ENCODE peak calls at places on chromosome 14, in ten cellular contexts. T is uterus; X is astrocyte of the spinal cord; F is adrenal gland; S is OCI-LY7; C is A549; L is GM23338; E is activated CD8-positive, alpha-beta T cell treated with anti-CD3 and anti-CD28 coated beads for 36 hours; Z is esophagus squamous epithelium; G is left lung. Q is an unnamed sample.

GRCh38 chr14:34250959-34251358 is 211.1 kb downstream of the SPTSSA start:
- DNase-seq in L (no peak), G (no peak), E (no peak), S (no peak), Z (no peak), F (peak), C (no peak), T (no peak), X (no peak), Q (no peak)

GRCh38 chr14:96586921-96587822 is 85.0 kb downstream of the PAPOLA start:
- DNase-seq in S (no peak), L (no peak), Z (no peak), E (no peak), F (no peak), G (no peak), T (no peak), C (no peak), X (no peak), Q (no peak)

GRCh38 chr14:34174973-34175372 is 224.1 kb upstream of the EGLN3 start:
- DNase-seq in F (no peak), C (no peak), G (no peak), T (no peak), Z (no peak), S (no peak), L (no peak), X (no peak), E (no peak), Q (no peak)

GRCh38 chr14:90551070-90551704 is 154.4 kb downstream of the CALM1 start:
- DNase-seq in T (no peak), X (peak), L (no peak), S (no peak), E (no peak), C (no peak), Z (no peak), F (peak), G (no peak), Q (no peak)

GRCh38 chr14:79426103-79426755 is 785.1 kb downstream of the DIO2 start:
- DNase-seq in G (no peak), F (no peak), S (no peak), L (no peak), Z (no peak), E (no peak), X (no peak), T (no peak), C (no peak), Q (no peak)

GRCh38 chr14:69652942-69653680 is 41.7 kb downstream of the SUSD6 start:
- DNase-seq in C (no peak), E (peak), G (no peak), F (peak), T (no peak), Z (no peak), X (no peak), L (no peak), S (peak), Q (no peak)

GRCh38 chr14:100680439-100681051 is 46.1 kb upstream of the DLK1 start:
- DNase-seq in C (no peak), E (no peak), S (no peak), G (no peak), X (no peak), T (no peak), L (no peak), F (peak), Z (no peak), Q (no peak)

GRCh38 chr14:79483472-79483871 is 727.8 kb downstream of the DIO2 start:
- DNase-seq in L (no peak), S (no peak), F (no peak), X (peak), G (no peak), E (no peak), Z (no peak), C (no peak), T (no peak), Q (no peak)

GRCh38 chr14:95189400-95190162 is 32.3 kb upstream of the DICER1 start:
- DNase-seq in E (no peak), S (no peak), L (no peak), T (no peak), Z (no peak), F (no peak), X (peak), G (no peak), C (no peak), Q (no peak)

GRCh38 chr14:80356413-80356812 is 145.1 kb upstream of the DIO2 start:
- DNase-seq in G (no peak), E (peak), X (peak), C (no peak), F (no peak), T (no peak), Z (no peak), L (peak), S (peak), Q (no peak)

GRCh38 chr14:90556050-90556477 is 159.2 kb downstream of the CALM1 start:
- DNase-seq in F (peak), X (no peak), L (peak), E (no peak), G (no peak), S (no peak), C (no peak), Z (no peak), T (no peak), Q (no peak)

GRCh38 chr14:106129274-106129673 is 602.9 kb downstream of the TMEM121 start:
- DNase-seq in T (no peak), C (no peak), S (no peak), L (no peak), F (no peak), G (no peak), X (no peak), Z (no peak), E (peak), Q (no peak)
- TF ChIP-seq CTCF in T (no peak), C (no peak), S (no peak), L (no peak), F (no peak), G (no peak), X (no peak), Z (no peak), E (peak), Q (no peak)

GRCh38 chr14:24279301-24280186 is 8.1 kb upstream of the RABGGTA start:
- DNase-seq in F (no peak), L (no peak), T (no peak), X (no peak), Z (no peak), C (no peak), S (peak), G (no peak), E (peak), Q (no peak)

GRCh38 chr14:24282736-24283135 is 11.3 kb upstream of the RABGGTA start:
- DNase-seq in L (no peak), G (peak), E (no peak), X (no peak), S (no peak), Z (no peak), T (no peak), F (no peak), C (no peak), Q (no peak)

GRCh38 chr14:24277606-24278321 is 6.4 kb upstream of the RABGGTA start:
- DNase-seq in L (no peak), G (no peak), Z (no peak), X (no peak), F (peak), C (no peak), T (no peak), E (peak), S (no peak), Q (no peak)

GRCh38 chr14:24283796-24284460 is 12.5 kb upstream of the RABGGTA start:
- DNase-seq in L (no peak), F (no peak), T (no peak), X (no peak), E (no peak), G (no peak), C (no peak), S (no peak), Z (no peak), Q (no peak)

GRCh38 chr14:24280797-24281460 is 9.5 kb upstream of the RABGGTA start:
- DNase-seq in G (no peak), T (no peak), Z (no peak), F (no peak), L (no peak), S (no peak), E (no peak), X (no peak), C (no peak), Q (no peak)
- TF ChIP-seq CTCF in G (no peak), T (no peak), Z (no peak), F (no peak), L (no peak), S (no peak), E (no peak), X (no peak), C (no peak), Q (no peak)

DNA sequence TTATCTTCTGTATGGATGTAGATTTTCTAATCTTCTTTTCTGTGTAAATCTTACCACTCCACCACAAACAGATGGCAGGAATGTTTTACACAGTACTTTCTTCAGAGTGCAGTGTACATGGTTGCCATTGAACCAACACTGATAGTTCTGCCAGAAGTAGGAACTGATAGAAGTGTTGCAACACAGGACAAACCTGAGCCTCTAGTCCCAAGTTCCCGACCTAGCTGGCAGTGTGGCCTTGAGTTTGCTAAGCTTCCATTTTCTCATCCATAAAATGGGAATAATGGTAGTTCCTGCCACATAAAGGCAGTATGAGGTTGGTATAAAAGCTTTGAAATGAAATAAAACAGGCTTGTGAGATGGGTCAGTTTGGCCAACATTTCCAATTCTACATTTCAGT is 50.8 kb upstream of the SAV1 start:
- DNase-seq in G (no peak), F (no peak), S (no peak), X (no peak), Z (no peak), T (no peak), C (no peak), L (no peak), E (no peak), Q (no peak)
- TF ChIP-seq CTCF in G (no peak), F (no peak), S (no peak), X (no peak), Z (no peak), T (no peak), C (no peak), L (no peak), E (no peak), Q (no peak)

GRCh38 chr14:93207468-93208308 is 632 bp downstream of the UBR7 start:
- DNase-seq in L (peak), E (peak), G (no peak), T (no peak), F (peak), S (peak), C (peak), Z (no peak), X (peak), Q (no peak)
- TF ChIP-seq CTCF in L (peak), E (peak), G (peak), T (peak), F (no peak), S (peak), C (peak), Z (no peak), X (peak), Q (no peak)

GRCh38 chr14:44418856-44419255 is 88.2 kb downstream of the FSCB start:
- DNase-seq in L (no peak), X (no peak), S (no peak), F (no peak), G (no peak), C (no peak), Z (no peak), E (no peak), T (no peak), Q (no peak)
- TF ChIP-seq CTCF in L (no peak), X (no peak), S (no peak), F (no peak), G (no peak), C (no peak), Z (no peak), E (no peak), T (no peak), Q (no peak)

GRCh38 chr14:37595809-37596595 is 573 bp downstream of the TTC6 start:
- DNase-seq in C (peak), T (no peak), L (peak), S (no peak), X (no peak), F (peak), Z (no peak), E (peak), G (peak), Q (no peak)

GRCh38 chr14:37598085-37598972 is 2.9 kb downstream of the TTC6 start:
- DNase-seq in T (no peak), C (no peak), L (peak), G (peak), F (no peak), E (no peak), S (no peak), X (no peak), Z (no peak), Q (no peak)

GRCh38 chr14:37598973-37599526 is 3.6 kb downstream of the TTC6 start:
- DNase-seq in C (no peak), X (no peak), E (no peak), T (no peak), F (no peak), S (no peak), G (no peak), Z (no peak), L (no peak), Q (no peak)

GRCh38 chr14:37596790-37597189 is 1.4 kb downstream of the TTC6 start:
- DNase-seq in X (no peak), S (no peak), E (no peak), F (no peak), T (no peak), C (no peak), L (no peak), G (no peak), Z (no peak), Q (no peak)

GRCh38 chr14:37597538-37598084 is 2.2 kb downstream of the TTC6 start:
- DNase-seq in G (no peak), S (no peak), Z (no peak), T (no peak), F (no peak), C (no peak), E (no peak), X (no peak), L (peak), Q (no peak)
- TF ChIP-seq CTCF in G (peak), S (no peak), Z (no peak), T (no peak), F (no peak), C (peak), E (no peak), X (peak), L (peak), Q (no peak)

GRCh38 chr14:24162083-24162482 is 1.0 kb downstream of the IRF9 start:
- DNase-seq in X (no peak), L (no peak), F (peak), S (no peak), E (peak), G (peak), T (no peak), Z (no peak), C (no peak), Q (no peak)

GRCh38 chr14:24160499-24160849 is 591 bp upstream of the IRF9 start:
- DNase-seq in X (no peak), S (no peak), F (no peak), Z (no peak), E (no peak), L (no peak), C (no peak), G (no peak), T (no peak), Q (no peak)

GRCh38 chr14:24159777-24160498 is 1.1 kb upstream of the IRF9 start:
- DNase-seq in X (no peak), S (no peak), L (no peak), E (no peak), G (peak), C (no peak), Z (no peak), F (no peak), T (no peak), Q (no peak)

GRCh38 chr14:24164591-24164991 is 3.5 kb downstream of the IRF9 start:
- DNase-seq in L (no peak), F (no peak), G (peak), C (no peak), X (no peak), E (no peak), Z (no peak), T (no peak), S (no peak), Q (no peak)

GRCh38 chr14:24160850-24161804 is at the start of gene IRF9:
- DNase-seq in L (peak), T (peak), G (peak), Z (peak), C (peak), F (peak), E (peak), S (peak), X (peak), Q (peak)
- TF ChIP-seq CTCF in L (peak), T (peak), G (peak), Z (peak), C (peak), F (peak), E (peak), S (peak), X (peak), Q (peak)

GRCh38 chr14:55240526-55241178 is 30.6 kb upstream of the FBXO34 start:
- DNase-seq in T (no peak), Z (no peak), F (no peak), G (peak), C (no peak), L (peak), S (no peak), E (no peak), X (peak), Q (no peak)

GRCh38 chr14:55241673-55242072 is 29.5 kb upstream of the FBXO34 start:
- DNase-seq in E (no peak), S (no peak), T (no peak), X (no peak), F (no peak), Z (no peak), C (no peak), G (no peak), L (no peak), Q (no peak)

GRCh38 chr14:55243813-55244212 is 27.4 kb upstream of the FBXO34 start:
- DNase-seq in G (no peak), X (no peak), C (no peak), F (no peak), Z (no peak), E (no peak), L (no peak), T (no peak), S (no peak), Q (no peak)

GRCh38 chr14:55249423-55249822 is 21.8 kb upstream of the FBXO34 start:
- DNase-seq in E (no peak), T (no peak), L (no peak), S (no peak), C (no peak), F (peak), X (no peak), Z (no peak), G (no peak), Q (no peak)

GRCh38 chr14:55245657-55246268 is 25.5 kb upstream of the FBXO34 start:
- DNase-seq in Z (no peak), F (peak), X (peak), E (peak), S (peak), C (no peak), T (no peak), L (peak), G (no peak), Q (no peak)
- TF ChIP-seq CTCF in Z (no peak), F (peak), X (peak), E (peak), S (peak), C (peak), T (peak), L (peak), G (peak), Q (peak)

GRCh38 chr14:68274722-68275121 is 455.1 kb downstream of the RAD51B start:
- DNase-seq in L (no peak), S (no peak), Z (no peak), T (no peak), X (no peak), E (no peak), C (no peak), F (no peak), G (no peak), Q (no peak)
- TF ChIP-seq CTCF in L (no peak), S (peak), Z (no peak), T (no peak), X (no peak), E (no peak), C (no peak), F (no peak), G (no peak), Q (no peak)

GRCh38 chr14:64801800-64802199 is 77.9 kb downstream of the SPTB start:
- DNase-seq in G (no peak), Z (no peak), S (no peak), F (peak), T (no peak), C (peak), L (peak), E (peak), X (peak), Q (no peak)
- TF ChIP-seq CTCF in G (no peak), Z (no peak), S (peak), F (peak), T (peak), C (peak), L (peak), E (no peak), X (peak), Q (no peak)